ENCODE peak calls at places on chromosome 17, in six cellular contexts. N, B, X, Y, C and I are unnamed samples.

GRCh38 chr17:50129303-50129945 is 536 bp downstream of the SAMD14 start:
- DNase-seq in N (peak), B (no peak), X (peak), Y (no peak), C (no peak), I (no peak)

GRCh38 chr17:42421479-42422332 is 1.4 kb downstream of the CAVIN1 start:
- DNase-seq in N (no peak), B (no peak), X (no peak), Y (no peak), C (no peak), I (no peak)

GRCh38 chr17:50547736-50548083 is 736 bp downstream of the SPATA20 start:
- DNase-seq in N (no peak), B (no peak), X (no peak), Y (no peak), C (no peak), I (no peak)

GRCh38 chr17:27793168-27793905 is 7.0 kb downstream of the NOS2 start:
- DNase-seq in N (no peak), B (no peak), X (peak), Y (no peak), C (no peak), I (peak)

GRCh38 chr17:76556759-76557367 is 17.0 kb downstream of the PRCD start:
- DNase-seq in N (peak), B (no peak), X (no peak), Y (no peak), C (no peak), I (no peak)

GRCh38 chr17:67161573-67161972 is 83.4 kb downstream of the HELZ start:
- DNase-seq in N (no peak), B (no peak), X (no peak), Y (no peak), C (no peak), I (no peak)

GRCh38 chr17:79905832-79906231 is 66.6 kb upstream of the CBX4 start:
- DNase-seq in N (peak), B (no peak), X (peak), Y (no peak), C (no peak), I (no peak)

GRCh38 chr17:76721463-76721862 is 4.9 kb downstream of the JMJD6 start:
- DNase-seq in N (no peak), B (no peak), X (no peak), Y (no peak), C (no peak), I (no peak)

GRCh38 chr17:17345686-17346427 is 42.7 kb downstream of the NT5M start:
- DNase-seq in N (no peak), B (no peak), X (no peak), Y (no peak), C (no peak), I (no peak)

GRCh38 chr17:69282002-69282401 is 44.9 kb downstream of the ABCA5 start:
- DNase-seq in N (no peak), B (no peak), X (no peak), Y (no peak), C (no peak), I (no peak)

GRCh38 chr17:76159157-76159556 is 18.1 kb upstream of the FOXJ1 start:
- DNase-seq in N (no peak), B (no peak), X (no peak), Y (no peak), C (no peak), I (no peak)

GRCh38 chr17:76272541-76273434 is 7.6 kb downstream of the UBALD2 start:
- DNase-seq in N (no peak), B (no peak), X (no peak), Y (no peak), C (no peak), I (no peak)

GRCh38 chr17:61450641-61451537 is 1.3 kb upstream of the TBX4 start:
- DNase-seq in N (no peak), B (no peak), X (no peak), Y (no peak), C (no peak), I (no peak)

GRCh38 chr17:60165976-60166375 is 16.2 kb downstream of the CA4 start:
- DNase-seq in N (no peak), B (no peak), X (no peak), Y (no peak), C (no peak), I (no peak)

GRCh38 chr17:77936881-77937280 is 21.6 kb upstream of the TNRC6C start:
- DNase-seq in N (no peak), B (no peak), X (no peak), Y (no peak), C (no peak), I (no peak)

GRCh38 chr17:8109669-8110455 is 8.5 kb downstream of the ALOXE3 start:
- DNase-seq in N (no peak), B (peak), X (peak), Y (no peak), C (no peak), I (peak)

GRCh38 chr17:17749025-17749772 is 67.9 kb downstream of the RAI1 start:
- DNase-seq in N (no peak), B (no peak), X (peak), Y (no peak), C (no peak), I (no peak)

GRCh38 chr17:50380369-50381259 is 7.6 kb downstream of the EME1 start:
- DNase-seq in N (no peak), B (no peak), X (no peak), Y (no peak), C (no peak), I (no peak)

GRCh38 chr17:74519951-74520553 is 11.2 kb downstream of the CD300LB start:
- DNase-seq in N (no peak), B (no peak), X (no peak), Y (no peak), C (no peak), I (peak)

GRCh38 chr17:49746791-49747490 is 17.0 kb downstream of the FAM117A start:
- DNase-seq in N (no peak), B (no peak), X (no peak), Y (no peak), C (no peak), I (no peak)

GRCh38 chr17:67519801-67520251 is 142.7 kb downstream of the PITPNC1 start:
- DNase-seq in N (no peak), B (no peak), X (no peak), Y (no peak), C (no peak), I (no peak)

GRCh38 chr17:74012465-74012864 is 191.0 kb upstream of the RPL38 start:
- DNase-seq in N (no peak), B (no peak), X (peak), Y (no peak), C (no peak), I (no peak)

GRCh38 chr17:51034800-51035199 is 85.9 kb downstream of the SPAG9 start:
- DNase-seq in N (no peak), B (no peak), X (no peak), Y (no peak), C (no peak), I (no peak)

GRCh38 chr17:2042355-2042929 is 620 bp downstream of the OVCA2 start:
- DNase-seq in N (peak), B (no peak), X (peak), Y (no peak), C (no peak), I (no peak)

GRCh38 chr17:55584055-55584685 is 72.9 kb upstream of the SMIM36 start:
- DNase-seq in N (peak), B (no peak), X (no peak), Y (no peak), C (no peak), I (no peak)

GRCh38 chr17:8189711-8190477 is at the start of gene BORCS6:
- DNase-seq in N (peak), B (peak), X (peak), Y (peak), C (peak), I (peak)

GRCh38 chr17:2692781-2693135 is 18.8 kb downstream of the CLUH start:
- DNase-seq in N (no peak), B (no peak), X (no peak), Y (no peak), C (no peak), I (no peak)

GRCh38 chr17:43905400-43905984 is 1.8 kb downstream of the MPP2 start:
- DNase-seq in N (no peak), B (no peak), X (no peak), Y (no peak), C (no peak), I (peak)

GRCh38 chr17:77721823-77722160 is 236.7 kb upstream of the TNRC6C start:
- DNase-seq in N (no peak), B (no peak), X (no peak), Y (no peak), C (no peak), I (no peak)

GRCh38 chr17:53796642-53797041 is 26.1 kb upstream of the KIF2B start:
- DNase-seq in N (no peak), B (no peak), X (no peak), Y (no peak), C (no peak), I (no peak)